ENCODE peak calls at places on chromosomes 16 and 17, in eight cellular contexts. One of them, this sample, is unnamed.

GRCh38 chr16:31696968-31697743 is 169.5 kb downstream of the AHSP start:
- DNase-seq in Caco-2: peak
- DNase-seq in BJ: no peak
- DNase-seq in fibroblast of lung: peak
- DNase-seq in mammary epithelial cell: peak
- DNase-seq in HuH-7: peak
- DNase-seq in stimulated activated naive CD8-positive, alpha-beta T cell treated with anti-CD3 and anti-CD28 coated beads, Interleukin-15, amount 100 ng/mL, for 72 hours: no peak
- DNase-seq in activated CD4-positive, alpha-beta T cell treated with anti-CD3 and anti-CD28 coated beads, Interleukin-2, amount 10 ng/mL, durations not matched to agents 7 days and 5 days: no peak
- DNase-seq in this sample: no peak

GRCh38 chr16:89043636-89044393 is 49.8 kb upstream of the ACSF3 start:
- DNase-seq in activated CD4-positive, alpha-beta T cell treated with anti-CD3 and anti-CD28 coated beads, Interleukin-2, amount 10 ng/mL, durations not matched to agents 7 days and 5 days: no peak
- DNase-seq in Caco-2: no peak
- DNase-seq in HuH-7: no peak
- DNase-seq in fibroblast of lung: no peak
- DNase-seq in mammary epithelial cell: no peak
- DNase-seq in stimulated activated naive CD8-positive, alpha-beta T cell treated with anti-CD3 and anti-CD28 coated beads, Interleukin-15, amount 100 ng/mL, for 72 hours: no peak
- DNase-seq in BJ: no peak
- DNase-seq in this sample: no peak

GRCh38 chr17:44183024-44183423 is 3.7 kb upstream of the TMUB2 start:
- DNase-seq in mammary epithelial cell: no peak
- DNase-seq in BJ: no peak
- DNase-seq in stimulated activated naive CD8-positive, alpha-beta T cell treated with anti-CD3 and anti-CD28 coated beads, Interleukin-15, amount 100 ng/mL, for 72 hours: no peak
- DNase-seq in activated CD4-positive, alpha-beta T cell treated with anti-CD3 and anti-CD28 coated beads, Interleukin-2, amount 10 ng/mL, durations not matched to agents 7 days and 5 days: no peak
- DNase-seq in Caco-2: no peak
- DNase-seq in fibroblast of lung: no peak
- DNase-seq in HuH-7: no peak
- DNase-seq in this sample: no peak

GRCh38 chr16:56964243-56965148 is 2.7 kb downstream of the CETP start:
- DNase-seq in activated CD4-positive, alpha-beta T cell treated with anti-CD3 and anti-CD28 coated beads, Interleukin-2, amount 10 ng/mL, durations not matched to agents 7 days and 5 days: peak
- DNase-seq in fibroblast of lung: peak
- DNase-seq in HuH-7: peak
- DNase-seq in mammary epithelial cell: peak
- DNase-seq in BJ: peak
- DNase-seq in Caco-2: peak
- DNase-seq in stimulated activated naive CD8-positive, alpha-beta T cell treated with anti-CD3 and anti-CD28 coated beads, Interleukin-15, amount 100 ng/mL, for 72 hours: peak
- DNase-seq in this sample: no peak

GRCh38 chr16:68071547-68071901 is 13.6 kb upstream of the NFATC3 start:
- DNase-seq in Caco-2: no peak
- DNase-seq in mammary epithelial cell: no peak
- DNase-seq in BJ: no peak
- DNase-seq in stimulated activated naive CD8-positive, alpha-beta T cell treated with anti-CD3 and anti-CD28 coated beads, Interleukin-15, amount 100 ng/mL, for 72 hours: no peak
- DNase-seq in activated CD4-positive, alpha-beta T cell treated with anti-CD3 and anti-CD28 coated beads, Interleukin-2, amount 10 ng/mL, durations not matched to agents 7 days and 5 days: no peak
- DNase-seq in HuH-7: no peak
- DNase-seq in fibroblast of lung: no peak
- DNase-seq in this sample: no peak

GRCh38 chr17:78289802-78290363 is 58.5 kb downstream of the TMEM235 start:
- DNase-seq in mammary epithelial cell: peak
- DNase-seq in fibroblast of lung: peak
- DNase-seq in BJ: peak
- DNase-seq in activated CD4-positive, alpha-beta T cell treated with anti-CD3 and anti-CD28 coated beads, Interleukin-2, amount 10 ng/mL, durations not matched to agents 7 days and 5 days: peak
- DNase-seq in Caco-2: peak
- DNase-seq in stimulated activated naive CD8-positive, alpha-beta T cell treated with anti-CD3 and anti-CD28 coated beads, Interleukin-15, amount 100 ng/mL, for 72 hours: peak
- DNase-seq in HuH-7: peak
- DNase-seq in this sample: peak

GRCh38 chr17:79797492-79798295 is 817 bp upstream of the CBX8 start:
- DNase-seq in BJ: no peak
- DNase-seq in HuH-7: peak
- DNase-seq in activated CD4-positive, alpha-beta T cell treated with anti-CD3 and anti-CD28 coated beads, Interleukin-2, amount 10 ng/mL, durations not matched to agents 7 days and 5 days: no peak
- DNase-seq in fibroblast of lung: no peak
- DNase-seq in stimulated activated naive CD8-positive, alpha-beta T cell treated with anti-CD3 and anti-CD28 coated beads, Interleukin-15, amount 100 ng/mL, for 72 hours: peak
- DNase-seq in Caco-2: peak
- DNase-seq in mammary epithelial cell: no peak
- DNase-seq in this sample: no peak

GRCh38 chr16:85860413-85861094 is 38.4 kb upstream of the IRF8 start:
- DNase-seq in Caco-2: no peak
- DNase-seq in fibroblast of lung: no peak
- DNase-seq in mammary epithelial cell: peak
- DNase-seq in BJ: no peak
- DNase-seq in stimulated activated naive CD8-positive, alpha-beta T cell treated with anti-CD3 and anti-CD28 coated beads, Interleukin-15, amount 100 ng/mL, for 72 hours: no peak
- DNase-seq in HuH-7: no peak
- DNase-seq in activated CD4-positive, alpha-beta T cell treated with anti-CD3 and anti-CD28 coated beads, Interleukin-2, amount 10 ng/mL, durations not matched to agents 7 days and 5 days: no peak
- DNase-seq in this sample: no peak

GRCh38 chr16:19127674-19128131 is 13.9 kb downstream of the ITPRIPL2 start:
- DNase-seq in activated CD4-positive, alpha-beta T cell treated with anti-CD3 and anti-CD28 coated beads, Interleukin-2, amount 10 ng/mL, durations not matched to agents 7 days and 5 days: no peak
- DNase-seq in HuH-7: no peak
- DNase-seq in fibroblast of lung: no peak
- DNase-seq in mammary epithelial cell: no peak
- DNase-seq in Caco-2: no peak
- DNase-seq in stimulated activated naive CD8-positive, alpha-beta T cell treated with anti-CD3 and anti-CD28 coated beads, Interleukin-15, amount 100 ng/mL, for 72 hours: no peak
- DNase-seq in BJ: no peak
- DNase-seq in this sample: no peak

GRCh38 chr16:57977418-57978069 is 6.6 kb upstream of the CNGB1 start:
- DNase-seq in mammary epithelial cell: no peak
- DNase-seq in stimulated activated naive CD8-positive, alpha-beta T cell treated with anti-CD3 and anti-CD28 coated beads, Interleukin-15, amount 100 ng/mL, for 72 hours: no peak
- DNase-seq in HuH-7: no peak
- DNase-seq in activated CD4-positive, alpha-beta T cell treated with anti-CD3 and anti-CD28 coated beads, Interleukin-2, amount 10 ng/mL, durations not matched to agents 7 days and 5 days: no peak
- DNase-seq in fibroblast of lung: no peak
- DNase-seq in Caco-2: no peak
- DNase-seq in BJ: no peak
- DNase-seq in this sample: no peak

GRCh38 chr17:58320163-58320558 is 8.4 kb downstream of the TSPOAP1 start:
- DNase-seq in stimulated activated naive CD8-positive, alpha-beta T cell treated with anti-CD3 and anti-CD28 coated beads, Interleukin-15, amount 100 ng/mL, for 72 hours: no peak
- DNase-seq in Caco-2: no peak
- DNase-seq in fibroblast of lung: no peak
- DNase-seq in BJ: no peak
- DNase-seq in HuH-7: no peak
- DNase-seq in mammary epithelial cell: no peak
- DNase-seq in activated CD4-positive, alpha-beta T cell treated with anti-CD3 and anti-CD28 coated beads, Interleukin-2, amount 10 ng/mL, durations not matched to agents 7 days and 5 days: no peak
- DNase-seq in this sample: no peak

GRCh38 chr17:37490022-37490587 is 414 bp downstream of the DUSP14 start:
- DNase-seq in stimulated activated naive CD8-positive, alpha-beta T cell treated with anti-CD3 and anti-CD28 coated beads, Interleukin-15, amount 100 ng/mL, for 72 hours: peak
- DNase-seq in activated CD4-positive, alpha-beta T cell treated with anti-CD3 and anti-CD28 coated beads, Interleukin-2, amount 10 ng/mL, durations not matched to agents 7 days and 5 days: peak
- DNase-seq in HuH-7: no peak
- DNase-seq in Caco-2: peak
- DNase-seq in mammary epithelial cell: peak
- DNase-seq in BJ: peak
- DNase-seq in fibroblast of lung: peak
- DNase-seq in this sample: no peak

GRCh38 chr17:61970030-61970429 is 42.2 kb upstream of the INTS2 start:
- DNase-seq in mammary epithelial cell: no peak
- DNase-seq in HuH-7: no peak
- DNase-seq in Caco-2: no peak
- DNase-seq in BJ: no peak
- DNase-seq in fibroblast of lung: no peak
- DNase-seq in stimulated activated naive CD8-positive, alpha-beta T cell treated with anti-CD3 and anti-CD28 coated beads, Interleukin-15, amount 100 ng/mL, for 72 hours: no peak
- DNase-seq in activated CD4-positive, alpha-beta T cell treated with anti-CD3 and anti-CD28 coated beads, Interleukin-2, amount 10 ng/mL, durations not matched to agents 7 days and 5 days: no peak
- DNase-seq in this sample: no peak

GRCh38 chr16:6165330-6165984 is 1067.9 kb upstream of the EEF2KMT start:
- DNase-seq in HuH-7: no peak
- DNase-seq in activated CD4-positive, alpha-beta T cell treated with anti-CD3 and anti-CD28 coated beads, Interleukin-2, amount 10 ng/mL, durations not matched to agents 7 days and 5 days: no peak
- DNase-seq in Caco-2: peak
- DNase-seq in stimulated activated naive CD8-positive, alpha-beta T cell treated with anti-CD3 and anti-CD28 coated beads, Interleukin-15, amount 100 ng/mL, for 72 hours: no peak
- DNase-seq in fibroblast of lung: peak
- DNase-seq in BJ: no peak
- DNase-seq in mammary epithelial cell: no peak
- DNase-seq in this sample: no peak

GRCh38 chr16:3915438-3916250 is 35.1 kb upstream of the CREBBP start:
- DNase-seq in BJ: no peak
- DNase-seq in fibroblast of lung: no peak
- DNase-seq in Caco-2: no peak
- DNase-seq in activated CD4-positive, alpha-beta T cell treated with anti-CD3 and anti-CD28 coated beads, Interleukin-2, amount 10 ng/mL, durations not matched to agents 7 days and 5 days: no peak
- DNase-seq in HuH-7: no peak
- DNase-seq in mammary epithelial cell: no peak
- DNase-seq in stimulated activated naive CD8-positive, alpha-beta T cell treated with anti-CD3 and anti-CD28 coated beads, Interleukin-15, amount 100 ng/mL, for 72 hours: no peak
- DNase-seq in this sample: no peak

GRCh38 chr17:64326420-64327054 is 63.5 kb upstream of the TEX2 start:
- DNase-seq in fibroblast of lung: peak
- DNase-seq in mammary epithelial cell: peak
- DNase-seq in Caco-2: no peak
- DNase-seq in activated CD4-positive, alpha-beta T cell treated with anti-CD3 and anti-CD28 coated beads, Interleukin-2, amount 10 ng/mL, durations not matched to agents 7 days and 5 days: no peak
- DNase-seq in stimulated activated naive CD8-positive, alpha-beta T cell treated with anti-CD3 and anti-CD28 coated beads, Interleukin-15, amount 100 ng/mL, for 72 hours: no peak
- DNase-seq in HuH-7: peak
- DNase-seq in BJ: no peak
- DNase-seq in this sample: no peak

This sample was measured in epithelial cell of prostate.